ENCODE peak calls at places on chromosomes 1 and 21, in five cellular contexts. I is A549, V is HEK293T, P is HepG2, F is IMR-90. X is an unnamed sample.

GRCh38 chr1:54118704-54119103 is 34.1 kb downstream of the CDCP2 start:
- DNase-seq in F (peak), P (no peak), I (peak), V (no peak), X (no peak)

GRCh38 chr1:244313346-244313745 is 138.4 kb downstream of the ADSS2 start:
- DNase-seq in F (no peak), P (no peak), V (no peak), I (no peak), X (no peak)

GRCh38 chr1:50967416-50968020 is 2.5 kb upstream of the CDKN2C start:
- DNase-seq in P (no peak), I (no peak), V (no peak), F (no peak), X (no peak)

GRCh38 chr1:207020709-207021107 is 11.8 kb downstream of the C1orf116 start:
- DNase-seq in P (no peak), V (no peak), I (no peak), F (peak), X (no peak)

GRCh38 chr1:61645476-61645875 is 79.5 kb downstream of the TM2D1 start:
- DNase-seq in I (no peak), P (no peak), V (no peak), F (no peak), X (no peak)

GRCh38 chr1:233025156-233025555 is 74.7 kb downstream of the NTPCR start:
- DNase-seq in P (peak), F (peak), V (peak), I (peak), X (no peak)

GRCh38 chr1:172530000-172530399 is 3.0 kb upstream of the SUCO start:
- DNase-seq in F (no peak), P (peak), V (no peak), I (no peak), X (peak)

GRCh38 chr1:14738235-14738634 is 139.8 kb downstream of the KAZN start:
- DNase-seq in V (no peak), I (no peak), P (no peak), F (no peak), X (no peak)

GRCh38 chr21:33299181-33299752 is 25.5 kb upstream of the IFNAR1 start:
- DNase-seq in F (no peak), P (no peak), V (no peak), I (no peak), X (no peak)

GRCh38 chr1:25503551-25504426 is 39.6 kb upstream of the LDLRAP1 start:
- DNase-seq in V (no peak), I (peak), F (no peak), P (no peak), X (peak)

GRCh38 chr1:108068141-108068540 is 103.2 kb upstream of the VAV3 start:
- DNase-seq in V (no peak), P (no peak), F (no peak), I (no peak), X (no peak)

GRCh38 chr1:190444464-190444863 is 33.2 kb downstream of the BRINP3 start:
- DNase-seq in F (no peak), I (no peak), V (no peak), P (no peak), X (no peak)

GRCh38 chr21:41361786-41362604 is at the start of gene MX2:
- DNase-seq in F (peak), P (peak), I (no peak), V (no peak), X (no peak)

GRCh38 chr1:13646533-13646932 is 53.5 kb upstream of the PRDM2 start:
- DNase-seq in F (no peak), P (no peak), V (no peak), I (no peak), X (no peak)

GRCh38 chr1:235588916-235589515 is 60.6 kb downstream of the GNG4 start:
- DNase-seq in F (peak), P (no peak), V (no peak), I (no peak), X (peak)

GRCh38 chr1:14972107-14972506 is 181.4 kb upstream of the TMEM51 start:
- DNase-seq in I (no peak), P (no peak), V (no peak), F (no peak), X (no peak)

GRCh38 chr1:55980574-55980973 is 598.8 kb downstream of the PLPP3 start:
- DNase-seq in F (no peak), I (no peak), P (no peak), V (no peak), X (no peak)

GRCh38 chr1:161086457-161086856 is 2.9 kb downstream of the NECTIN4 start:
- DNase-seq in I (no peak), V (no peak), F (no peak), P (no peak), X (no peak)

GRCh38 chr1:168717906-168718891 is 10.8 kb downstream of the DPT start:
- DNase-seq in I (no peak), V (no peak), P (no peak), F (no peak), X (no peak)

GRCh38 chr21:37337831-37338230 is 28.7 kb upstream of the DYRK1A start:
- DNase-seq in F (no peak), I (no peak), P (no peak), V (no peak), X (no peak)

GRCh38 chr1:9443913-9444445 is 95.3 kb upstream of the SLC25A33 start:
- DNase-seq in V (no peak), I (no peak), F (peak), P (no peak), X (no peak)

GRCh38 chr1:168422203-168422848 is 121.5 kb downstream of the XCL2 start:
- DNase-seq in F (no peak), V (no peak), I (no peak), P (no peak), X (no peak)

GRCh38 chr1:157482174-157482573 is 70.1 kb downstream of the FCRL5 start:
- DNase-seq in P (no peak), F (no peak), I (no peak), V (no peak), X (no peak)

GRCh38 chr1:1240822-1241587 is 5.5 kb downstream of the C1QTNF12 start:
- DNase-seq in P (peak), I (no peak), F (no peak), V (no peak), X (no peak)

GRCh38 chr1:42456754-42457089 is 379 bp downstream of the PPCS start:
- DNase-seq in P (peak), F (peak), I (peak), V (peak), X (peak)

GRCh38 chr1:197919523-197920301 is 2.5 kb downstream of the LHX9 start:
- DNase-seq in F (no peak), P (no peak), V (no peak), I (no peak), X (no peak)

GRCh38 chr1:18397636-18398035 is 83.1 kb upstream of the KLHDC7A start:
- DNase-seq in P (no peak), F (no peak), I (no peak), V (no peak), X (no peak)

GRCh38 chr1:26225033-26225831 is 8.8 kb upstream of the CEP85 start:
- DNase-seq in V (no peak), I (no peak), F (no peak), P (peak), X (no peak)

GRCh38 chr1:119141020-119141424 is 569 bp upstream of the WARS2 start:
- DNase-seq in P (peak), V (no peak), I (no peak), F (no peak), X (no peak)

GRCh38 chr1:98119793-98120192 is 199.0 kb upstream of the DPYD start:
- DNase-seq in I (no peak), P (no peak), V (peak), F (peak), X (no peak)

GRCh38 chr1:23601104-23601967 is 42.0 kb upstream of the ID3 start:
- DNase-seq in P (no peak), F (no peak), I (no peak), V (no peak), X (no peak)

GRCh38 chr1:223141021-223141420 is 2.0 kb downstream of the TLR5 start:
- DNase-seq in F (peak), I (no peak), V (no peak), P (no peak), X (no peak)

GRCh38 chr1:55244476-55245109 is 29.4 kb upstream of the USP24 start:
- DNase-seq in F (peak), V (no peak), P (peak), I (no peak), X (no peak)

GRCh38 chr1:153767519-153767918 is 7.7 kb upstream of the SLC27A3 start:
- DNase-seq in V (no peak), F (no peak), P (no peak), I (no peak), X (no peak)

GRCh38 chr1:41382531-41383090 is 21.4 kb downstream of the FOXO6 start:
- DNase-seq in F (no peak), P (no peak), V (no peak), I (peak), X (no peak)

GRCh38 chr1:201461783-201462441 is 7.1 kb downstream of the PHLDA3 start:
- DNase-seq in F (peak), I (peak), V (peak), P (peak), X (peak)

GRCh38 chr1:201460783-201461182 is 8.2 kb downstream of the PHLDA3 start:
- DNase-seq in V (no peak), F (no peak), I (no peak), P (no peak), X (no peak)

GRCh38 chr1:201465698-201466290 is 3.2 kb downstream of the PHLDA3 start:
- DNase-seq in V (no peak), F (no peak), P (no peak), I (no peak), X (no peak)

GRCh38 chr1:201461193-201461657 is 7.8 kb downstream of the PHLDA3 start:
- DNase-seq in P (peak), F (peak), V (no peak), I (peak), X (no peak)

DNA sequence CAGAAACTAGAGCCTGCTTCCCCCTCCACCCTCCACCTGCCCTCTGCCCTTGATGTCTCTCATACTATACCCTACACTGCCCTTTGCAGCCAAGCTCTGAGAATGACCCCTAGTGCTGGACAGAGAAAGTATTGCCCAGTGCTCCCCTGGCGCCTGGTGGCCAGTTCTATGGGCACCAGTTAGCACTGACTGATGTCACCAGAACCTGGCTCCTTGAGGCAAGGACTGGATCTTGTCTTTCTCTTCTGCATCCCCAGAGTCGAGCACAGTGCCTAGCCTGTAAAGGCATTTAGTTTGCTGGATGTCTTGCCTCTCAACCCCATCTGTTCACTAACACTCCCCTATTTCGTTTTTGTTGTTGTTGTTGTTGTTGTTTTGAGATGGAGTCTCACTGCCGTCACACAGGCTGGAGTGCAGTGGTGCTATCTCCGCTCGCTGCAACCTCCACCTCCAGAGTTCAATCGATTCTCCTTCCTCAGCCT is 5.9 kb downstream of the PHLDA3 start:
- DNase-seq in I (no peak), F (no peak), V (no peak), P (peak), X (no peak)
- TF ChIP-seq BHLHE40 in I (no peak), F (no peak), V (no peak), P (no peak), X (no peak)

GRCh38 chr1:47682786-47683350 is 245.0 kb downstream of the FOXD2 start:
- DNase-seq in P (no peak), F (no peak), I (no peak), V (no peak), X (no peak)
- TF ChIP-seq BHLHE40 in P (no peak), F (no peak), I (no peak), V (no peak), X (no peak)

DNA sequence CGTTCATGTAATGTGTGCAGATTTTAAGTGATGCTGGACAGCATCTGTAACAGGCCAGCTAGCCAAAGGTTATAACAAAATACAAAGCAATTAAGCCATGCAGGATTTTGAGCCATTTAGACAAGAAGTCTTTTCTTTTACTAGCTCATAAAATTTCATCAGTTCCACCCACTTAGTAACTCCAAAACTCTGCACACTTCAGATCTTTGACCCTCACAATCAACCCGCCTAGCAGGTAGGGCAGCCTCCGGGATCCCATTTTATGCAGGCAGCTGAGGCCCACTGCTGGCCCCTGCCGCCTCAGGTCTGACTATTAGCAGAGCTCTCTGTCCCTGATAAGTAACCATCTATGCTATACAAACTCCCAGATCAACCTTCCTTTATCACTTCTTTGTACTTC is 9.2 kb downstream of the LBR start:
- DNase-seq in P (no peak), V (no peak), F (no peak), I (no peak), X (no peak)
- TF ChIP-seq BHLHE40 in P (no peak), V (no peak), F (no peak), I (no peak), X (no peak)

GRCh38 chr21:38468989-38469388 is 29.3 kb downstream of the ERG start:
- DNase-seq in F (no peak), P (peak), I (peak), V (no peak), X (no peak)

GRCh38 chr21:38467911-38468310 is 30.4 kb downstream of the ERG start:
- DNase-seq in P (no peak), F (no peak), V (no peak), I (no peak), X (no peak)

GRCh38 chr21:38470762-38471161 is 27.5 kb downstream of the ERG start:
- DNase-seq in I (peak), P (no peak), V (no peak), F (no peak), X (no peak)

GRCh38 chr21:38471766-38472165 is 26.5 kb downstream of the ERG start:
- DNase-seq in F (no peak), I (no peak), V (no peak), P (no peak), X (no peak)

GRCh38 chr21:38467369-38467768 is 30.9 kb downstream of the ERG start:
- DNase-seq in P (no peak), I (no peak), V (no peak), F (no peak), X (no peak)
- TF ChIP-seq BHLHE40 in P (no peak), I (no peak), V (no peak), F (no peak), X (no peak)

GRCh38 chr1:44534771-44535170 is 129.7 kb downstream of the RNF220 start:
- DNase-seq in I (no peak), F (no peak), P (no peak), V (no peak), X (no peak)
- TF ChIP-seq BHLHE40 in I (no peak), F (no peak), P (no peak), V (no peak), X (no peak)

GRCh38 chr1:117177376-117177775 is 33.4 kb downstream of the VTCN1 start:
- DNase-seq in P (no peak), V (no peak), F (no peak), I (no peak), X (no peak)
- TF ChIP-seq BHLHE40 in P (no peak), V (no peak), F (no peak), I (no peak), X (no peak)

GRCh38 chr1:95233321-95233736 is 681 bp upstream of the RWDD3 start:
- DNase-seq in F (peak), P (peak), V (no peak), I (peak), X (peak)
- TF ChIP-seq BHLHE40 in F (no peak), P (no peak), V (no peak), I (no peak), X (no peak)